ENCODE peak calls at places on chromosomes 1 and 21, in six cellular contexts. P is T-helper 1 cell, I is KBM-7, M is AG08396, B is A549, F is uterus. V is an unnamed sample.

GRCh38 chr21:38662224-38662568 is 143.5 kb upstream of the ETS2 start:
- DNase-seq in B (no peak), P (no peak), M (no peak), I (no peak), F (no peak), V (no peak)

GRCh38 chr1:156700731-156701130 is 4.7 kb downstream of the CRABP2 start:
- DNase-seq in P (no peak), M (no peak), F (no peak), I (no peak), B (no peak), V (no peak)

GRCh38 chr1:227952374-227953021 is 4.8 kb upstream of the WNT9A start:
- DNase-seq in F (no peak), B (no peak), I (no peak), P (no peak), M (no peak), V (no peak)

GRCh38 chr21:16863541-16863940 is 649.3 kb upstream of the CXADR start:
- DNase-seq in M (no peak), F (no peak), P (no peak), B (no peak), I (no peak), V (no peak)

GRCh38 chr1:29503441-29503840 is 267.1 kb downstream of the PTPRU start:
- DNase-seq in M (no peak), P (no peak), F (no peak), B (no peak), I (no peak), V (no peak)

GRCh38 chr1:221371671-221372070 is 370.2 kb downstream of the DUSP10 start:
- DNase-seq in F (no peak), P (no peak), I (no peak), B (no peak), M (no peak), V (no peak)

GRCh38 chr1:175479521-175480342 is 263.7 kb downstream of the TNR start:
- DNase-seq in I (peak), M (no peak), P (peak), F (no peak), B (no peak), V (no peak)

GRCh38 chr21:38839683-38840286 is 34.1 kb downstream of the ETS2 start:
- DNase-seq in B (no peak), I (no peak), F (no peak), P (peak), M (peak), V (no peak)

GRCh38 chr1:31633117-31633516 is 11.6 kb downstream of the PEF1 start:
- DNase-seq in B (peak), F (no peak), I (peak), M (no peak), P (peak), V (no peak)

GRCh38 chr1:213989740-213990472 is 2.1 kb downstream of the PROX1 start:
- DNase-seq in P (no peak), B (no peak), I (no peak), F (no peak), M (no peak), V (peak)

GRCh38 chr1:63135801-63136200 is 186.6 kb upstream of the FOXD3 start:
- DNase-seq in B (no peak), P (no peak), M (no peak), I (no peak), F (no peak), V (no peak)

GRCh38 chr1:51093566-51093965 is 8.5 kb upstream of the C1orf185 start:
- DNase-seq in B (no peak), P (no peak), M (no peak), F (no peak), I (no peak), V (no peak)

GRCh38 chr1:103108525-103109150 is 316 bp upstream of the COL11A1 start:
- DNase-seq in P (no peak), B (no peak), M (peak), F (no peak), I (no peak), V (no peak)

GRCh38 chr1:79376106-79376505 is 369.6 kb upstream of the ADGRL4 start:
- DNase-seq in I (no peak), F (no peak), B (no peak), M (no peak), P (no peak), V (no peak)

GRCh38 chr1:211648336-211648735 is 27.1 kb downstream of the NEK2 start:
- DNase-seq in M (no peak), P (no peak), B (peak), F (no peak), I (no peak), V (no peak)

GRCh38 chr1:198528376-198528775 is 12.1 kb downstream of the ATP6V1G3 start:
- DNase-seq in F (no peak), P (no peak), I (no peak), M (no peak), B (no peak), V (no peak)

GRCh38 chr1:41662061-41662655 is 177.7 kb upstream of the EDN2 start:
- DNase-seq in P (peak), I (peak), F (peak), B (no peak), M (peak), V (no peak)

GRCh38 chr1:20739225-20739624 is 6.7 kb upstream of the SH2D5 start:
- DNase-seq in I (no peak), P (no peak), F (no peak), M (peak), B (no peak), V (no peak)

GRCh38 chr1:85311818-85312217 is 35.4 kb upstream of the BCL10 start:
- DNase-seq in P (no peak), F (no peak), I (no peak), B (no peak), M (no peak), V (no peak)

GRCh38 chr1:6460349-6461236 is 5.4 kb downstream of the TNFRSF25 start:
- DNase-seq in M (no peak), F (no peak), P (peak), I (no peak), B (no peak), V (no peak)

GRCh38 chr1:87318806-87319205 is 9.9 kb upstream of the LMO4 start:
- DNase-seq in F (no peak), P (no peak), I (no peak), B (no peak), M (no peak), V (no peak)

GRCh38 chr1:2205191-2205952 is 10.8 kb upstream of the FAAP20 start:
- DNase-seq in I (peak), P (peak), F (peak), M (peak), B (no peak), V (peak)

GRCh38 chr21:39788383-39788782 is 43.4 kb downstream of the IGSF5 start:
- DNase-seq in B (peak), P (no peak), I (peak), F (peak), M (peak), V (peak)

GRCh38 chr1:164649146-164649545 is 90.2 kb downstream of the PBX1 start:
- DNase-seq in I (no peak), M (no peak), B (no peak), F (no peak), P (no peak), V (no peak)

GRCh38 chr1:229407206-229408026 is 26.5 kb downstream of the ACTA1 start:
- DNase-seq in I (no peak), B (no peak), P (no peak), F (no peak), M (no peak), V (no peak)

GRCh38 chr1:244361764-244362473 is 89.8 kb downstream of the ADSS2 start:
- DNase-seq in B (peak), I (no peak), P (no peak), F (no peak), M (peak), V (no peak)

V was measured in esophagus muscularis mucosa.